ENCODE peak calls at places on chromosomes 7 and 10, in ten cellular contexts. I, G, B, O, Q, S, W, C, L and H are unnamed samples.
A peak's percentile ranks its signal among the peaks of the same experiment; 100 is the strongest.

GRCh38 chr7:122791959-122792545 is 89.3 kb upstream of the RNF148 start:
- DNase-seq in I (no peak), G (no peak), B (no peak), O (no peak), Q (no peak), S (no peak), W (no peak), C (no peak), L (no peak), H (no peak)

GRCh38 chr7:115124409-115124939 is 202.6 kb downstream of the MDFIC start:
- DNase-seq in I (no peak), G (peak; percentile 68), B (no peak), O (no peak), Q (no peak), S (no peak), W (no peak), C (peak; percentile 36), L (peak; percentile 36), H (no peak)

GRCh38 chr7:104894998-104895850 is 118.8 kb upstream of the KMT2E start:
- DNase-seq in I (no peak), G (no peak), B (no peak), O (no peak), Q (no peak), S (no peak), W (no peak), C (no peak), L (no peak), H (no peak)

GRCh38 chr10:36171546-36171945 is 529.5 kb upstream of the FZD8 start:
- DNase-seq in I (no peak), G (no peak), B (no peak), O (no peak), Q (no peak), S (no peak), W (no peak), C (peak; percentile 15), L (no peak), H (no peak)

GRCh38 chr7:76216683-76217082 is 15.0 kb downstream of the SRRM3 start:
- DNase-seq in I (no peak), G (no peak), B (no peak), O (no peak), Q (no peak), S (no peak), W (no peak), C (no peak), L (no peak), H (no peak)

GRCh38 chr10:15625261-15625660 is 94.5 kb downstream of the ITGA8 start:
- DNase-seq in I (no peak), G (no peak), B (no peak), O (no peak), Q (no peak), S (no peak), W (no peak), C (no peak), L (no peak), H (no peak)

GRCh38 chr7:157760004-157760730 is 423.4 kb downstream of the DNAJB6 start:
- DNase-seq in I (peak; percentile 12), G (no peak), B (no peak), O (no peak), Q (no peak), S (peak; percentile 4), W (no peak), C (no peak), L (no peak), H (no peak)

GRCh38 chr7:4745265-4745919 is 30.0 kb upstream of the AP5Z1 start:
- DNase-seq in I (peak; percentile 31), G (no peak), B (no peak), O (no peak), Q (no peak), S (no peak), W (no peak), C (no peak), L (no peak), H (no peak)

GRCh38 chr10:69086131-69086530 is 1.8 kb upstream of the SRGN start:
- DNase-seq in I (no peak), G (peak; percentile 66), B (no peak), O (no peak), Q (no peak), S (no peak), W (no peak), C (no peak), L (peak; percentile 55), H (no peak)

GRCh38 chr7:140360697-140361229 is 37.6 kb downstream of the SLC37A3 start:
- DNase-seq in I (no peak), G (no peak), B (no peak), O (no peak), Q (no peak), S (no peak), W (no peak), C (no peak), L (no peak), H (no peak)

GRCh38 chr7:42645906-42646305 is 266.0 kb downstream of the C7orf25 start:
- DNase-seq in I (no peak), G (peak; percentile 17), B (no peak), O (no peak), Q (no peak), S (no peak), W (no peak), C (peak; percentile 18), L (no peak), H (no peak)

GRCh38 chr7:102236592-102237287 is 49.9 kb upstream of the SH2B2 start:
- DNase-seq in I (peak; percentile 78), G (peak; percentile 77), B (peak; percentile 75), O (peak; percentile 48), Q (peak; percentile 69), S (peak; percentile 57), W (peak; percentile 70), C (peak; percentile 36), L (peak; percentile 47), H (no peak)

GRCh38 chr7:20064974-20065862 is 152.0 kb downstream of the MACC1 start:
- DNase-seq in I (peak; percentile 4), G (peak; percentile 68), B (no peak), O (no peak), Q (no peak), S (peak; percentile 70), W (no peak), C (peak; percentile 98), L (no peak), H (no peak)

GRCh38 chr7:90955641-90956207 is 308.5 kb upstream of the FZD1 start:
- DNase-seq in I (no peak), G (no peak), B (no peak), O (no peak), Q (no peak), S (no peak), W (no peak), C (no peak), L (no peak), H (no peak)

GRCh38 chr7:120052884-120053382 is 220.0 kb upstream of the KCND2 start:
- DNase-seq in I (no peak), G (peak; percentile 98), B (peak; percentile 77), O (no peak), Q (peak; percentile 52), S (no peak), W (no peak), C (peak; percentile 93), L (no peak), H (no peak)

GRCh38 chr7:129514683-129515082 is 12.4 kb downstream of the SMKR1 start:
- DNase-seq in I (no peak), G (no peak), B (peak; percentile 44), O (no peak), Q (no peak), S (no peak), W (no peak), C (no peak), L (no peak), H (no peak)

GRCh38 chr7:26368542-26368941 is 76.9 kb downstream of the SNX10 start:
- DNase-seq in I (peak; percentile 16), G (no peak), B (no peak), O (no peak), Q (no peak), S (peak; percentile 13), W (no peak), C (no peak), L (no peak), H (no peak)

GRCh38 chr10:117462424-117462792 is 80.1 kb upstream of the EMX2 start:
- DNase-seq in I (no peak), G (no peak), B (no peak), O (no peak), Q (no peak), S (no peak), W (no peak), C (peak; percentile 11), L (no peak), H (no peak)
- TF ChIP-seq CTCF in I (peak; percentile 30), G (peak; percentile 23), B (peak; percentile 23), O (no peak), Q (no peak), S (no peak), W (no peak), C (peak; percentile 14), L (peak; percentile 10), H (no peak)

GRCh38 chr10:30420266-30420665 is 13.7 kb upstream of the MAP3K8 start:
- DNase-seq in I (no peak), G (no peak), B (no peak), O (no peak), Q (no peak), S (no peak), W (no peak), C (no peak), L (no peak), H (no peak)
- H3K4me1 ChIP-seq in I (peaks cover 53% of the 10 kb centered on the region), G (peaks cover 6% of the 10 kb centered on the region), B (no peaks in the 10 kb centered on the region), O (no peaks in the 10 kb centered on the region), Q (peaks cover 18% of the 10 kb centered on the region), S (peaks cover 44% of the 10 kb centered on the region), W (peaks cover 11% of the 10 kb centered on the region), C (peaks cover 6% of the 10 kb centered on the region), L (peaks cover 57% of the 10 kb centered on the region), H (peaks cover 26% of the 10 kb centered on the region)

GRCh38 chr7:37921876-37922275 is 1.4 kb downstream of the EPDR1 start:
- DNase-seq in I (no peak), G (no peak), B (no peak), O (no peak), Q (no peak), S (no peak), W (no peak), C (no peak), L (no peak), H (no peak)

GRCh38 chr7:37921340-37921805 is 933 bp downstream of the EPDR1 start:
- DNase-seq in I (peak; percentile 76), G (peak; percentile 48), B (no peak), O (peak; percentile 38), Q (peak; percentile 62), S (no peak), W (peak; percentile 38), C (peak; percentile 56), L (no peak), H (no peak)

GRCh38 chr7:37920305-37920618 is 178 bp upstream of the EPDR1 start:
- DNase-seq in I (no peak), G (no peak), B (no peak), O (no peak), Q (no peak), S (no peak), W (no peak), C (no peak), L (no peak), H (no peak)

GRCh38 chr7:37918526-37918925 is 1.9 kb upstream of the SFRP4 start:
- DNase-seq in I (no peak), G (no peak), B (no peak), O (no peak), Q (no peak), S (no peak), W (no peak), C (no peak), L (no peak), H (no peak)

GRCh38 chr7:37920619-37921339 is at the start of gene EPDR1:
- DNase-seq in I (peak; percentile 89), G (peak; percentile 42), B (peak; percentile 73), O (peak; percentile 77), Q (peak; percentile 87), S (peak; percentile 5), W (peak; percentile 60), C (peak; percentile 38), L (peak; percentile 58), H (peak; percentile 75)
- TF ChIP-seq CTCF in I (peak; percentile 49), G (peak; percentile 22), B (no peak), O (no peak), Q (no peak), S (no peak), W (no peak), C (no peak), L (no peak), H (no peak)

GRCh38 chr10:11250304-11250703 is 232.6 kb downstream of the CELF2 start:
- DNase-seq in I (no peak), G (no peak), B (no peak), O (no peak), Q (no peak), S (no peak), W (no peak), C (no peak), L (no peak), H (no peak)
- H3K4me1 ChIP-seq in I (no peaks in the 10 kb centered on the region), G (peaks cover 14% of the 10 kb centered on the region), B (peaks cover 11% of the 10 kb centered on the region), O (peaks cover under 1% of the 10 kb centered on the region), Q (no peaks in the 10 kb centered on the region), S (peaks cover 21% of the 10 kb centered on the region), W (no peaks in the 10 kb centered on the region), C (no peaks in the 10 kb centered on the region), L (peaks cover 16% of the 10 kb centered on the region), H (no peaks in the 10 kb centered on the region)